ENCODE peak calls at places on chromosomes 13 and 19, in six cellular contexts. H is PC-3, G is Peyer's patch, W is astrocyte of the cerebellum, O is foreskin fibroblast, J is upper lobe of right lung. L is an unnamed sample.

GRCh38 chr19:17779281-17779930 is 15.5 kb upstream of the B3GNT3 start:
- DNase-seq in H (peak; percentile 84), G (peak; percentile 68), W (no peak), O (no peak), J (no peak), L (no peak)

GRCh38 chr13:99354371-99354951 is 47.3 kb upstream of the GPR183 start:
- DNase-seq in H (peak; percentile 45), G (no peak), W (no peak), O (no peak), J (no peak), L (no peak)

GRCh38 chr19:5814123-5814839 is 9.4 kb downstream of the NRTN start:
- DNase-seq in H (no peak), G (no peak), W (no peak), O (no peak), J (no peak), L (no peak)

GRCh38 chr19:45782162-45782623 is at the start of gene DMPK:
- DNase-seq in H (no peak), G (peak; percentile 53), W (no peak), O (no peak), J (no peak), L (no peak)

GRCh38 chr13:45446181-45446580 is 18.6 kb upstream of the COG3 start:
- DNase-seq in H (no peak), G (no peak), W (no peak), O (peak; percentile 28), J (no peak), L (no peak)

GRCh38 chr19:24060687-24061356 is 26.2 kb upstream of the ZNF254 start:
- DNase-seq in H (peak; percentile 62), G (no peak), W (no peak), O (peak; percentile 31), J (no peak), L (no peak)

GRCh38 chr19:47421244-47421786 is 2.0 kb upstream of the MEIS3 start:
- DNase-seq in H (no peak), G (no peak), W (no peak), O (no peak), J (peak; percentile 55), L (no peak)

GRCh38 chr19:29120471-29120870 is 92.5 kb downstream of the UQCRFS1 start:
- DNase-seq in H (no peak), G (no peak), W (no peak), O (no peak), J (no peak), L (no peak)

GRCh38 chr19:3266792-3267469 is 42.5 kb downstream of the CELF5 start:
- DNase-seq in H (no peak), G (no peak), W (no peak), O (no peak), J (no peak), L (no peak)

GRCh38 chr19:11978492-11979100 is 13.8 kb downstream of the ZNF763 start:
- DNase-seq in H (no peak), G (no peak), W (no peak), O (no peak), J (no peak), L (no peak)

GRCh38 chr19:46717034-46717715 is at the start of gene PRKD2:
- DNase-seq in H (peak; percentile 69), G (peak; percentile 94), W (peak; percentile 35), O (peak; percentile 72), J (peak; percentile 95), L (no peak)

GRCh38 chr13:46795321-46795720 is 1.6 kb downstream of the ESD start:
- DNase-seq in H (no peak), G (no peak), W (no peak), O (no peak), J (no peak), L (no peak)
- H3K4me3 ChIP-seq in H (no peak overlapping the region), G (no peak overlapping the region), W (no peak overlapping the region), O (no peak overlapping the region), J (no peak overlapping the region), L (no peak overlapping the region)

GRCh38 chr19:1468274-1469199 is 10.5 kb downstream of the C19orf25 start:
- DNase-seq in H (peak; percentile 32), G (no peak), W (no peak), O (peak; percentile 43), J (no peak), L (no peak)
- H3K4me3 ChIP-seq in H (peak overlapping the region; percentile 65), G (no peak overlapping the region), W (no peak overlapping the region), O (no peak overlapping the region), J (no peak overlapping the region), L (peak overlapping the region; percentile 15)

GRCh38 chr19:14407889-14408640 is 11.1 kb downstream of the DDX39A start:
- DNase-seq in H (no peak), G (peak; percentile 89), W (no peak), O (no peak), J (no peak), L (no peak)

GRCh38 chr19:14404322-14404721 is 14.8 kb downstream of the DDX39A start:
- DNase-seq in H (no peak), G (no peak), W (no peak), O (no peak), J (no peak), L (no peak)

GRCh38 chr19:14405758-14406644 is 13.1 kb downstream of the DDX39A start:
- DNase-seq in H (peak; percentile 89), G (peak; percentile 92), W (peak; percentile 61), O (peak; percentile 75), J (peak; percentile 94), L (no peak)

GRCh38 chr19:14406645-14407331 is 12.4 kb downstream of the DDX39A start:
- DNase-seq in H (no peak), G (no peak), W (no peak), O (no peak), J (no peak), L (no peak)

GRCh38 chr19:14405380-14405757 is 13.8 kb downstream of the DDX39A start:
- DNase-seq in H (no peak), G (no peak), W (no peak), O (no peak), J (no peak), L (no peak)
- H3K4me3 ChIP-seq in H (no peak overlapping the region), G (no peak overlapping the region), W (no peak overlapping the region), O (no peak overlapping the region), J (no peak overlapping the region), L (no peak overlapping the region)

GRCh38 chr13:27978301-27978968 is 9.3 kb upstream of the CDX2 start:
- DNase-seq in H (no peak), G (peak; percentile 89), W (no peak), O (no peak), J (peak; percentile 58), L (no peak)
- H3K4me3 ChIP-seq in H (no peak overlapping the region), G (peak overlapping the region; percentile 35), W (no peak overlapping the region), O (no peak overlapping the region), J (no peak overlapping the region), L (no peak overlapping the region)

DNA sequence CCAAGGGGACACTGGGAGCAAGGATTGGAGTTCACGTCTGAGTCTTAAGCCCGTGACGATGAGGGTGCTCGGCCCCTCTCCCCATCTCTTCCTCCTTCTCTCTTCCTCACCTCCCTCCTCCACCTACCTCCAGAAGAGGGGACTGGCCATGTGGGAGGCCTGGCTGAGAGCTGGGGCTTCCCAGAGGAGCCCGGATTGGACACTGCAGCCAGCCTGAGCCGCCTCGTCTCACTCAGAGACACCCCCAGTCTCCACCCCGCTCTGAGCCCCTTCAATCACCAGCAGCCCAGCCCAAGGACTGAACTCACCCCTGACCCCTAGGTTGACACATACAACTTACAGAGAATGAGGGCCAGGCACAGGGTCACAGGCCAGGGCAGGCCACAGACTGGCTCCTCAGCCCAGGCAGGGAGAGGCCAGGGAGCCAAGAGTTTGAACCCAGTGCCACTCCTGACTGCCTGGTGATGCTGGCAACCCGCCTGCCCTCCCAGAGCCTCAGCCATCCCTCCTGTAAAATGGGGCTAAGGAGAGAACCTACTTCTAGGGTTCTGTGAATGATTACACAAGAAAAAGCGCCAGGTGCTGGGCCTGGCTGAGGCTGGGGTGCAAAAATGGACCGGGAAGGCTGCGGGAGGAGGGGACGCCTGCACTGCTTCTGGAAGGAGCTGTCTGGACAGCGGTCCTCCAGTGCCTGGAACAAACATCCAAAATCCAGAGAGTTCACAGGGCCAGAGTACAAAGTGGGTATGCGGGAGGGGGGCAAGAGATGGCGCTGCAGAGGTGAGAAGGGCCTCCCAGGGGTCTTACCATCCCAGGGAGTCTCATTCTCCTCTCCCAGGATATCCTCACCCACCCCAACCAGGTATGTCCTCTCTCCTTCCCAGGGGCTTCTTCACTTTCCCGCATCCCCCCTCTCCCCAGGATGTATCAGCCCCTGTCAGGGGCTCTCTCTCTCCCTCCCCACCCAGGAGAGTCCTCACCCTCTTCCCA is 1.1 kb downstream of the CD79A start:
- DNase-seq in H (no peak), G (no peak), W (no peak), O (no peak), J (no peak), L (no peak)
- H3K4me3 ChIP-seq in H (no peak overlapping the region), G (peak overlapping the region; percentile 55), W (no peak overlapping the region), O (no peak overlapping the region), J (no peak overlapping the region), L (no peak overlapping the region)

DNA sequence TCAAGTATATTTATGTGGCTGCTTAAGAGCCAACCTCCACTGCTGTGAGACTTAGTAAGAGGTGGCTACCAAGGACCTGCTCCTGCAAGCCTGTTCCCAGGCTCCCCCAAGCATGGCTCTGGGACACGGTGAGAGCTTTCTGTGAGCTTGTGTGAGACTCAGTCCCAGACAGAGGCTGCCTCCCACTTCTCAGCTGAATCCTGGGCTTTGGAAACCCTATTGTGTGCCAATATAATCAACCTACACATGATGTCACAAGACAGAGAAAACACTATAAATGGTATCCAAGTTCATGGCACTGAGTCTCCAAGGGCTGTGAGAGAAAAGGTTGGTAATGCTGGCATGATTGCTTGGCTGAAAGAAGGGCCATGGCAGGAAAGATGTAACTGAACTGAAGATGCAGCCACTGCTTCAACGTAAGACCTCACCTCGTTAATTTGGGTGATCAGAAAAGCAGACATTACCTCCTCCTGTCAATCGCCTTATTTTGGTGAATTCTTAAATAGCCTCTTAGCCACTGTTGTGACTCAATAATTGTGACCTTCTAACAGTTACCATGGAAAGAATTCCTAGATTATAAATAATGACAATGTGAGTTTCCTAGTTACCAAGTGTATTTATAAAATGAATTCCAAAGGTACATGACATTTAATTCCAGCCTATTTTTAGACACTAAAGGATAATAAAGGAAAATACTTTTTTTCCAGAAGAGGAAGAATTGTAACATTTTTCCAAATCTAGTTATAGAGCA is 332.0 kb downstream of the IRS2 start:
- DNase-seq in H (no peak), G (no peak), W (no peak), O (no peak), J (no peak), L (peak; percentile 16)
- H3K4me3 ChIP-seq in H (no peak overlapping the region), G (no peak overlapping the region), W (no peak overlapping the region), O (no peak overlapping the region), J (no peak overlapping the region), L (no peak overlapping the region)